ENCODE peak calls at places on chromosomes 6 and 20, in seven cellular contexts. R is cardiac fibroblast, T is cardiac muscle cell, J is neural crest cell, W is endothelial cell, B is coronary artery, V is progenitor cell of endocrine pancreas. M is an unnamed sample.

GRCh38 chr6:96520039-96520850 is 1.4 kb upstream of the UFL1 start:
- DNase-seq in W (no peak), V (no peak), R (peak; percentile 56), B (no peak), T (no peak), J (no peak), M (no peak)

GRCh38 chr6:104381907-104382306 is 477.8 kb downstream of the HACE1 start:
- DNase-seq in B (no peak), V (no peak), W (no peak), J (no peak), T (no peak), R (no peak), M (no peak)

GRCh38 chr6:89281779-89282246 is 33.3 kb downstream of the GABRR2 start:
- DNase-seq in T (peak; percentile 61), V (no peak), B (no peak), W (peak; percentile 45), R (peak; percentile 55), J (peak; percentile 25), M (peak; percentile 35)

GRCh38 chr6:52590634-52590985 is 13.8 kb upstream of the TRAM2 start:
- DNase-seq in T (no peak), B (no peak), R (peak; percentile 93), J (no peak), V (no peak), W (no peak), M (no peak)

GRCh38 chr6:9408718-9409117 is 973.4 kb upstream of the SLC35B3 start:
- DNase-seq in W (no peak), J (no peak), B (no peak), R (no peak), V (no peak), T (no peak), M (no peak)

GRCh38 chr6:41687501-41688175 is 47.8 kb downstream of the TFEB start:
- DNase-seq in J (no peak), R (no peak), W (no peak), B (no peak), T (no peak), V (no peak), M (no peak)

GRCh38 chr6:84220809-84221409 is 6.5 kb downstream of the CEP162 start:
- DNase-seq in B (no peak), J (no peak), V (no peak), R (peak; percentile 65), W (no peak), T (peak; percentile 23), M (no peak)

GRCh38 chr6:2876210-2877056 is 26.7 kb downstream of the SERPINB9 start:
- DNase-seq in B (peak; percentile 84), R (peak; percentile 97), T (peak; percentile 54), J (peak; percentile 12), W (peak; percentile 53), V (no peak), M (peak; percentile 47)

GRCh38 chr6:30670760-30671527 is 1.9 kb downstream of the DHX16 start:
- DNase-seq in V (no peak), W (peak; percentile 44), J (no peak), T (no peak), R (no peak), B (no peak), M (no peak)

GRCh38 chr20:9301129-9302072 is 213.0 kb upstream of the LAMP5 start:
- DNase-seq in W (no peak), R (peak; percentile 69), J (no peak), V (no peak), T (no peak), B (no peak), M (no peak)

GRCh38 chr6:156852858-156853216 is 75.7 kb downstream of the ARID1B start:
- DNase-seq in T (peak; percentile 40), V (no peak), J (no peak), B (no peak), R (no peak), W (no peak), M (no peak)

GRCh38 chr20:50690979-50691584 is at the start of gene RIPOR3:
- DNase-seq in W (peak; percentile 35), T (peak; percentile 34), J (peak; percentile 18), R (no peak), V (no peak), B (no peak), M (peak; percentile 58)

GRCh38 chr20:32649697-32650471 is 23.9 kb downstream of the C20orf203 start:
- DNase-seq in R (no peak), J (no peak), T (no peak), V (no peak), W (no peak), B (no peak), M (no peak)

GRCh38 chr6:157763129-157763893 is 59.7 kb upstream of the SNX9 start:
- DNase-seq in R (peak; percentile 77), B (no peak), T (no peak), V (no peak), W (no peak), J (no peak), M (no peak)

GRCh38 chr6:32659856-32660595 is 6.4 kb downstream of the HLA-DQB1 start:
- DNase-seq in R (no peak), J (no peak), T (no peak), B (no peak), W (no peak), V (no peak), M (peak; percentile 14)

GRCh38 chr20:63484236-63484635 is 11.8 kb upstream of the KCNQ2 start:
- DNase-seq in W (no peak), B (no peak), R (no peak), T (no peak), J (no peak), V (no peak), M (peak; percentile 17)

GRCh38 chr6:16762547-16763477 is 1.6 kb upstream of the ATXN1 start:
- DNase-seq in W (peak; percentile 11), V (peak; percentile 17), R (peak; percentile 97), J (no peak), B (no peak), T (peak; percentile 64), M (no peak)

GRCh38 chr20:36628076-36628475 is 17.9 kb downstream of the SLA2 start:
- DNase-seq in V (no peak), W (no peak), B (no peak), T (no peak), J (no peak), R (peak; percentile 7), M (no peak)

GRCh38 chr6:135853227-135853626 is 1.7 kb downstream of the PDE7B start:
- DNase-seq in T (no peak), R (peak; percentile 58), B (no peak), J (no peak), W (no peak), V (no peak), M (no peak)
- TF ChIP-seq CTCF in T (peak; percentile 20), R (peak; percentile 19), B (no peak), J (no peak), W (no peak), V (no peak), M (no peak)

DNA sequence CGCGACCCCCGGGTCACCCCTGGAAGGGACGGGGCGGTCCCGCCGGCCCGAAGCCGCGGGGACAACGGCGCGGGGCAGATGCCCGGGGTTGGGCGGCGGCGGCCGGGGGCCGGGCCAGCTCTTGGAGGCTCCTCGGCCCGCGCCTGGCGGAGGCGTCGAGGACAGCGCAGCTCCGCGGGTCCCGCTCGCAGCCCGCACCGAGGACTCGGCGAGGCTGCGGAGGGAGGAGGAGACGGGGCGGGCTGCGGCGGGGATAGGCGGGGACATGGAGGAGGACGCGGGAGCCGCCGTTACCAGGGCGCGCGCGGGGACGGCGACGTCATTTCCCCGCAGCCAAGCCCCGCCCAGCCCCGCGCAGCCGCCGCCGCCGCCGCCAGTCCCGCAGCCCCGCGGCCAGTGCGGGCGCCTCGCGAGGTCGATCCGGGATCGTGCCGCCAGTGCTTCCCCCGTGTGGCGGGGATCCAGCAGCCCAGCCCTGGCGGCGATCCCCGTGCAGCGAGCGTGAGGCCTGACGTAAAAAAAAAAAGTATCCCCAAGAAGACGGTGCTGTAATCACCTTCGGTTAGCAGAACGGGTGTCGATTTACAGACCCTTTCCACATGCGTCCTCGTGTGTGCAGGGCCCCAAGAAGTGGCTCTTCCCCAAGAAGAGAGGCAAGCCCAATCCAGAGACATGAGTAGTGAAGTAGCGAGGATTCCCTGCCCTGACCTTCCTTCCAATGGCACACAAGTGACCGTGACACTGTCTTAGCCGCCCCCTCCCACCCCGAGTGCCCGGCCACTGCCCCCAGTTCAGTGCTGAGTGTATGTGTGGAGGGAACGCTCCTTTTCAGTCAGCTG is at the start of gene FAM184A:
- DNase-seq in W (peak; percentile 87), V (peak; percentile 77), B (no peak), T (peak; percentile 80), J (peak; percentile 67), R (peak; percentile 46), M (peak; percentile 91)
- TF ChIP-seq CTCF in W (peak; percentile 43), V (peak; percentile 72), B (peak; percentile 16), T (peak; percentile 25), J (peak; percentile 66), R (peak; percentile 11), M (peak; percentile 23)

GRCh38 chr6:55963301-55963700 is 87.9 kb upstream of the BMP5 start:
- DNase-seq in W (no peak), J (no peak), R (peak; percentile 30), T (peak; percentile 27), B (no peak), V (no peak), M (peak; percentile 53)
- TF ChIP-seq CTCF in W (peak; percentile 51), J (peak; percentile 49), R (peak; percentile 48), T (peak; percentile 34), B (no peak), V (peak; percentile 34), M (peak; percentile 19)

GRCh38 chr6:65055545-65055944 is 651.5 kb downstream of the EYS start:
- DNase-seq in W (no peak), J (no peak), B (no peak), V (no peak), T (no peak), R (no peak), M (no peak)

GRCh38 chr6:65064844-65065243 is 642.2 kb downstream of the EYS start:
- DNase-seq in R (no peak), V (no peak), J (no peak), B (no peak), W (no peak), T (no peak), M (no peak)

DNA sequence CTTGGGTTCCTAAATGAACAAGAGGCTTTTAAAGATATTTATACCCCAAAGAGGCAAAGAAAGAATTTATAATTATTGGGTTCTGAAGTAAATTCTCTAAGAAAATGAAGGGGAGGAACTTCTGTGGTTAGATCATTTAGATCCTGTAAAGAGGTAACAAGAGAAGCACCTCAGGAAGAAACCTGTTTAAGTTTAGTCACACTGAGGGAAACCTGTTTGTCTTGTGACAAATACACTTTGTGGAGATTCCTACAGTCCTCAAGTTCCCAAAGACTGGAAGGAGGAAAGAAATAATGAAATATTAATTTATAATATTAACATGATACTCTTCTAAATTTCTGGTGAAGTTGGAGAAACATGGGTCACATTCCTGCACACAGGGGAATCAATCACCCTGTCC is 647.5 kb downstream of the EYS start:
- DNase-seq in J (no peak), R (no peak), V (no peak), T (no peak), W (no peak), B (no peak), M (no peak)
- TF ChIP-seq CTCF in J (no peak), R (no peak), V (no peak), T (no peak), W (no peak), B (no peak), M (no peak)